ENCODE peak calls at places on chromosomes 6 and 20, in nine cellular contexts. M is left colon; H is heart right ventricle; Q is GM20000; S is stomach; J is stimulated activated CD4-positive, alpha-beta T cell treated with anti-CD3 and anti-CD28 coated beads, Interleukin-2, amount 100 ng/mL, for 48 hours; T is B cell; D is CD8-positive, alpha-beta memory T cell; B is fibroblast of pulmonary artery. Z is an unnamed sample.

GRCh38 chr6:67608099-67608749 is 1026.9 kb upstream of the ADGRB3 start:
- DNase-seq in S (no peak), J (no peak), T (no peak), M (no peak), Q (no peak), D (no peak), B (no peak), H (no peak), Z (no peak)

GRCh38 chr6:28558629-28559028 is 32.9 kb downstream of the GPX5 start:
- DNase-seq in S (no peak), Q (no peak), T (no peak), H (no peak), B (no peak), D (no peak), M (no peak), J (no peak), Z (no peak)

GRCh38 chr20:25064561-25064960 is 6.6 kb upstream of the ACSS1 start:
- DNase-seq in B (no peak), M (no peak), T (no peak), J (no peak), H (no peak), Q (no peak), S (peak; percentile 15), D (no peak), Z (no peak)

GRCh38 chr6:68040312-68040778 is 594.7 kb upstream of the ADGRB3 start:
- DNase-seq in H (no peak), M (no peak), B (peak; percentile 8), D (no peak), S (no peak), T (no peak), J (no peak), Q (no peak), Z (peak; percentile 2)

GRCh38 chr20:49484180-49485140 is 2.0 kb upstream of the KCNB1 start:
- DNase-seq in S (peak; percentile 80), H (peak; percentile 71), Q (peak; percentile 84), J (peak; percentile 74), M (peak; percentile 82), B (peak; percentile 79), T (peak; percentile 71), D (peak; percentile 45), Z (peak; percentile 70)

GRCh38 chr6:7108196-7108963 is 619 bp downstream of the RREB1 start:
- DNase-seq in T (peak; percentile 78), Q (peak; percentile 73), H (peak; percentile 66), S (peak; percentile 61), D (peak; percentile 43), B (peak; percentile 60), J (peak; percentile 30), M (peak; percentile 77), Z (peak; percentile 62)

GRCh38 chr20:54474866-54475265 is 527 bp upstream of the DOK5 start:
- DNase-seq in Q (no peak), T (no peak), J (no peak), B (no peak), S (no peak), H (no peak), M (no peak), D (no peak), Z (no peak)

GRCh38 chr6:105120570-105120969 is 59.2 kb downstream of the POPDC3 start:
- DNase-seq in B (no peak), Q (no peak), H (no peak), D (no peak), S (no peak), T (no peak), J (no peak), M (no peak), Z (no peak)

GRCh38 chr6:75759207-75759606 is 10.2 kb downstream of the MYO6 start:
- DNase-seq in T (no peak), H (no peak), S (no peak), M (no peak), D (no peak), B (no peak), Q (no peak), J (no peak), Z (no peak)

GRCh38 chr6:42984001-42984923 is at the start of gene PPP2R5D:
- DNase-seq in D (peak; percentile 97), S (peak; percentile 98), M (peak; percentile 97), Q (peak; percentile 97), B (peak; percentile 99), T (peak; percentile 96), H (peak; percentile 99), J (peak; percentile 92), Z (peak; percentile 98)

GRCh38 chr6:23348185-23348584 is 777.8 kb upstream of the NRSN1 start:
- DNase-seq in M (no peak), H (no peak), Q (no peak), D (no peak), S (no peak), T (no peak), B (no peak), J (no peak), Z (no peak)

GRCh38 chr6:35566794-35567193 is 54.1 kb upstream of the TULP1 start:
- DNase-seq in D (no peak), H (no peak), T (no peak), Q (no peak), J (no peak), S (no peak), B (no peak), M (no peak), Z (no peak)

GRCh38 chr6:53869964-53870363 is 75.2 kb downstream of the LRRC1 start:
- DNase-seq in B (peak; percentile 13), H (no peak), D (no peak), J (no peak), Q (no peak), S (no peak), T (no peak), M (no peak), Z (no peak)

GRCh38 chr6:31114540-31114876 is at the start of gene PSORS1C1:
- DNase-seq in Q (no peak), J (no peak), T (peak; percentile 10), D (no peak), H (peak; percentile 77), S (peak; percentile 83), M (peak; percentile 70), B (peak; percentile 92), Z (peak; percentile 97)

GRCh38 chr6:110656492-110656891 is 158.8 kb downstream of the CDK19 start:
- DNase-seq in B (no peak), D (no peak), J (no peak), H (no peak), M (peak; percentile 26), S (peak; percentile 70), T (no peak), Q (no peak), Z (no peak)

GRCh38 chr20:56875052-56875663 is 246.1 kb downstream of the TFAP2C start:
- DNase-seq in D (no peak), Q (no peak), T (no peak), B (peak; percentile 3), J (no peak), M (peak; percentile 4), S (no peak), H (no peak), Z (peak; percentile 20)

GRCh38 chr6:83432626-83433025 is 1.8 kb upstream of the ME1 start:
- DNase-seq in M (no peak), B (no peak), T (no peak), H (no peak), Q (no peak), D (no peak), J (no peak), S (no peak), Z (no peak)

GRCh38 chr20:36391456-36391855 is 85.3 kb downstream of the DLGAP4 start:
- DNase-seq in T (no peak), J (no peak), S (no peak), M (no peak), Q (no peak), B (peak; percentile 5), D (no peak), H (no peak), Z (peak; percentile 6)

GRCh38 chr6:75472885-75473284 is 20.7 kb downstream of the FILIP1 start:
- DNase-seq in J (no peak), Q (peak; percentile 29), S (no peak), M (no peak), T (no peak), B (no peak), D (no peak), H (no peak), Z (no peak)

GRCh38 chr20:44221368-44221767 is 10.8 kb upstream of the OSER1 start:
- DNase-seq in S (no peak), D (no peak), J (no peak), B (no peak), Q (no peak), M (no peak), T (no peak), H (no peak), Z (no peak)

GRCh38 chr20:10665027-10665561 is 8.7 kb downstream of the JAG1 start:
- DNase-seq in M (no peak), H (no peak), D (no peak), S (no peak), J (no peak), T (no peak), B (peak; percentile 45), Q (no peak), Z (no peak)

GRCh38 chr6:52994031-52994788 is 874 bp downstream of the GSTA4 start:
- DNase-seq in S (no peak), M (peak; percentile 30), B (peak; percentile 39), H (peak; percentile 22), J (no peak), D (no peak), Q (no peak), T (no peak), Z (peak; percentile 56)

GRCh38 chr6:2085657-2086056 is 159.7 kb downstream of the GMDS start:
- DNase-seq in D (no peak), H (no peak), M (no peak), T (no peak), J (no peak), B (no peak), Q (no peak), S (no peak), Z (no peak)

GRCh38 chr6:132690678-132691077 is 23.2 kb downstream of the VNN1 start:
- DNase-seq in H (no peak), Q (no peak), M (no peak), D (no peak), T (no peak), S (no peak), J (no peak), B (no peak), Z (no peak)

GRCh38 chr20:19758888-19759331 is 852 bp downstream of the RIN2 start:
- DNase-seq in B (peak; percentile 60), Q (no peak), M (peak; percentile 75), T (peak; percentile 48), H (peak; percentile 84), J (no peak), S (peak; percentile 49), D (no peak), Z (peak; percentile 31)

GRCh38 chr6:44298055-44298803 is 14.9 kb downstream of the AARS2 start:
- DNase-seq in J (no peak), B (no peak), Q (no peak), D (no peak), M (no peak), S (no peak), H (no peak), T (no peak), Z (no peak)

GRCh38 chr6:44642870-44643522 is 255.5 kb downstream of the CDC5L start:
- DNase-seq in Q (no peak), J (peak; percentile 35), B (no peak), T (no peak), D (no peak), S (no peak), M (no peak), H (no peak), Z (no peak)

GRCh38 chr6:125444234-125444949 is 142.6 kb upstream of the HDDC2 start:
- DNase-seq in M (peak; percentile 15), T (no peak), H (peak; percentile 82), D (no peak), S (no peak), B (peak; percentile 30), Q (no peak), J (no peak), Z (no peak)

GRCh38 chr6:98576811-98577210 is 257.6 kb upstream of the POU3F2 start:
- DNase-seq in T (no peak), M (no peak), B (no peak), Q (no peak), D (no peak), J (no peak), H (no peak), S (no peak), Z (peak; percentile 84)

GRCh38 chr6:167567142-167568033 is 242.5 kb downstream of the TTLL2 start:
- DNase-seq in J (no peak), T (no peak), H (no peak), M (no peak), S (no peak), D (no peak), Q (no peak), B (peak; percentile 24), Z (no peak)

GRCh38 chr6:113184291-113184690 is 672.9 kb upstream of the MARCKS start:
- DNase-seq in B (peak; percentile 80), H (no peak), M (no peak), J (no peak), D (no peak), T (no peak), S (no peak), Q (no peak), Z (peak; percentile 43)

Z was measured in fibroblast of lung.